ENCODE peak calls at places on chromosomes 16 and 17, in four cellular contexts. W, Z, Q and N are unnamed samples.

GRCh38 chr17:921161-921560 is 58.4 kb downstream of the NXN start:
- DNase-seq in Z (no peak), Q (no peak), W (no peak), N (peak)

GRCh38 chr16:85706449-85707034 is 17.8 kb upstream of the GINS2 start:
- DNase-seq in W (no peak), Q (no peak), Z (no peak), N (no peak)

GRCh38 chr16:24540575-24541240 is 1.3 kb downstream of the RBBP6 start:
- DNase-seq in Z (no peak), Q (peak), W (no peak), N (no peak)

GRCh38 chr17:33464669-33465275 is 171.7 kb upstream of the ASIC2 start:
- DNase-seq in W (no peak), Z (no peak), Q (no peak), N (no peak)

GRCh38 chr16:77974883-77975282 is 47.5 kb upstream of the CLEC3A start:
- DNase-seq in W (peak), Q (peak), Z (no peak), N (no peak)

GRCh38 chr17:49633762-49634486 is 44.0 kb downstream of the SPOP start:
- DNase-seq in Q (peak), W (no peak), Z (no peak), N (no peak)

GRCh38 chr16:3999479-3999868 is 116.8 kb downstream of the ADCY9 start:
- DNase-seq in Q (peak), W (no peak), Z (no peak), N (peak)

GRCh38 chr16:61814716-61815347 is 221.4 kb downstream of the CDH8 start:
- DNase-seq in Z (no peak), W (no peak), Q (no peak), N (no peak)

GRCh38 chr17:78122221-78122990 is 6.1 kb downstream of the TMC6 start:
- DNase-seq in W (no peak), Q (no peak), Z (no peak), N (no peak)

DNA sequence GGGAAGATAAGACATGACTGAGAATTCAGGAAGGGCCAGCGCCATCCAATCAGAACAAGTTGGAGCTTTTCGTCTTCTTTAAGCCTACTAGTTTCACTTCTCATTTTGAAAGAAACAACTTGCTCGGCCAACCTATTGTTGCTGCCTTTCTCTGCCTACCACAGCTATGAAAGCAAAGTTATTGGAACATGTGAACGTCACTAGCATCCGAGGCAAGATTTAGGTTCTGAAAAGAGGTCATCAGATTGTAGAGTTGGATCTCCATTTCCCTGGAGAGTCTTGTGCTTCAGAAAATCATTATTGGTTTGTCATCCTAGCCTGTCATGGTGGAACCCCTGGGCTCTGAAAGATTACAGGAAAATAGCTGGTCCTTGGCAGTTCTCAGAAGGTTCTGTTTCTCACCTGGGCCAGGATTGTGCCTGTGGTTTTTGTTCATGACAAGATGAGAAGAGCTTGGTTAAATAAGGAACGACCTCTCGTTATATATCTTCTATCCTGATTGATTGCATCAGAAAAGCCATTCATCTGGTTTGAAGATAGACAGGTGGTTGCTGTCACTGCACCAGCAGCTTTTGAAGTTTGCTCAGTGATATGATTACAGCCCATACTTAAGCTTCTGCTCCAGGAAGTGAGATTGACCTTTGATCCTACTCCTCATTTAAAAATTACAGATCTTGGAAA is 25.3 kb downstream of the CDH13 start:
- DNase-seq in Q (no peak), W (no peak), Z (no peak), N (no peak)
- H3K4me3 ChIP-seq in Q (no peak), W (no peak), Z (no peak), N (no peak)

GRCh38 chr16:709651-710499 is 4.3 kb upstream of the FBXL16 start:
- DNase-seq in W (no peak), Q (peak), Z (no peak), N (no peak)
- TF ChIP-seq CTCF in W (no peak), Q (peak), Z (no peak), N (no peak)

DNA sequence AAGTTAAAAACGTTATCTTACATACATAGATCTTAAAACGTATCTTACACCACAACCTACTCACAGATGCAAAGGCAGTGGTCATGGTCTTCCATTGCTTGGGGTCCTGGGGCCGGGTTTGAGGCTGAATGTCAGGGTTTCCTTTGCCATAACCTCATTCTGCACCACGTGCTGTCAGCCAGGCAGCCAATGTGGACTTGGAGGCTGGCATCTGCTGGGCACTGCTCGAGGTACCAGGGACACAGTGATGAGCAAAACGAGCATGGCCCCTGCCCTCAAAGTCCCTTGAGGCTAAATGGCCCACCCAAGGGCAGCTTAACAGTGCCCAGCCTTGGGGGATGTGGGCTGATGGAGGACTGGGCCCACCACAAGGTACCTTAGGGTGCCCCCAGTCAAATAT is 35.8 kb upstream of the RGS9 start:
- DNase-seq in Q (no peak), W (no peak), Z (no peak), N (no peak)
- H3K4me3 ChIP-seq in Q (peak), W (peak), Z (no peak), N (no peak)

GRCh38 chr17:13099079-13099478 is 81.3 kb upstream of the ELAC2 start:
- DNase-seq in W (no peak), Q (peak), Z (no peak), N (no peak)
- TF ChIP-seq CTCF in W (no peak), Q (no peak), Z (no peak), N (no peak)